ENCODE peak calls at places on chromosome 10, in four cellular contexts. One of them, this sample, is unnamed.

GRCh38 chr10:19891429-19891828 is 75.2 kb downstream of the PLXDC2 start:
- DNase-seq in activated CD4-positive, CD25-positive, alpha-beta regulatory T cell treated with anti-CD3 and anti-CD28 coated beads, Interleukin-2, amount 50 U/mL, for 72 hours: no peak
- DNase-seq in Ammon's horn: no peak
- DNase-seq in GM04504: no peak
- DNase-seq in this sample: no peak

GRCh38 chr10:88428442-88428841 is 154.7 kb downstream of the RNLS start:
- DNase-seq in activated CD4-positive, CD25-positive, alpha-beta regulatory T cell treated with anti-CD3 and anti-CD28 coated beads, Interleukin-2, amount 50 U/mL, for 72 hours: no peak
- DNase-seq in Ammon's horn: no peak
- DNase-seq in GM04504: peak; percentile 14
- DNase-seq in this sample: no peak

GRCh38 chr10:630581-631073 is 58.8 kb downstream of the DIP2C start:
- DNase-seq in activated CD4-positive, CD25-positive, alpha-beta regulatory T cell treated with anti-CD3 and anti-CD28 coated beads, Interleukin-2, amount 50 U/mL, for 72 hours: no peak
- DNase-seq in Ammon's horn: peak; percentile 55
- DNase-seq in GM04504: no peak
- DNase-seq in this sample: no peak

GRCh38 chr10:5566606-5567005 is 41.8 kb downstream of the CALML3 start:
- DNase-seq in activated CD4-positive, CD25-positive, alpha-beta regulatory T cell treated with anti-CD3 and anti-CD28 coated beads, Interleukin-2, amount 50 U/mL, for 72 hours: no peak
- DNase-seq in Ammon's horn: no peak
- DNase-seq in GM04504: no peak
- DNase-seq in this sample: no peak

GRCh38 chr10:1608408-1609037 is 128.8 kb downstream of the ADARB2 start:
- DNase-seq in activated CD4-positive, CD25-positive, alpha-beta regulatory T cell treated with anti-CD3 and anti-CD28 coated beads, Interleukin-2, amount 50 U/mL, for 72 hours: no peak
- DNase-seq in Ammon's horn: no peak
- DNase-seq in GM04504: no peak
- DNase-seq in this sample: no peak

GRCh38 chr10:101967713-101968112 is 88.3 kb downstream of the ARMH3 start:
- DNase-seq in activated CD4-positive, CD25-positive, alpha-beta regulatory T cell treated with anti-CD3 and anti-CD28 coated beads, Interleukin-2, amount 50 U/mL, for 72 hours: no peak
- DNase-seq in Ammon's horn: no peak
- DNase-seq in GM04504: no peak
- DNase-seq in this sample: no peak

GRCh38 chr10:29535012-29535777 is 99.6 kb downstream of the SVIL start:
- DNase-seq in activated CD4-positive, CD25-positive, alpha-beta regulatory T cell treated with anti-CD3 and anti-CD28 coated beads, Interleukin-2, amount 50 U/mL, for 72 hours: no peak
- DNase-seq in Ammon's horn: peak; percentile 71
- DNase-seq in GM04504: peak; percentile 74
- DNase-seq in this sample: peak; percentile 69

GRCh38 chr10:110279062-110279986 is 25.4 kb downstream of the SMNDC1 start:
- DNase-seq in activated CD4-positive, CD25-positive, alpha-beta regulatory T cell treated with anti-CD3 and anti-CD28 coated beads, Interleukin-2, amount 50 U/mL, for 72 hours: no peak
- DNase-seq in Ammon's horn: peak; percentile 92
- DNase-seq in GM04504: peak; percentile 37
- DNase-seq in this sample: no peak

GRCh38 chr10:115056186-115056585 is 37.0 kb upstream of the ATRNL1 start:
- DNase-seq in activated CD4-positive, CD25-positive, alpha-beta regulatory T cell treated with anti-CD3 and anti-CD28 coated beads, Interleukin-2, amount 50 U/mL, for 72 hours: no peak
- DNase-seq in Ammon's horn: no peak
- DNase-seq in GM04504: no peak
- DNase-seq in this sample: no peak

GRCh38 chr10:85446852-85447251 is 919.7 kb downstream of the GRID1 start:
- DNase-seq in activated CD4-positive, CD25-positive, alpha-beta regulatory T cell treated with anti-CD3 and anti-CD28 coated beads, Interleukin-2, amount 50 U/mL, for 72 hours: no peak
- DNase-seq in Ammon's horn: no peak
- DNase-seq in GM04504: no peak
- DNase-seq in this sample: no peak

GRCh38 chr10:124213881-124214523 is 120.6 kb upstream of the CHST15 start:
- DNase-seq in activated CD4-positive, CD25-positive, alpha-beta regulatory T cell treated with anti-CD3 and anti-CD28 coated beads, Interleukin-2, amount 50 U/mL, for 72 hours: no peak
- DNase-seq in Ammon's horn: no peak
- DNase-seq in GM04504: no peak
- DNase-seq in this sample: no peak